ENCODE peak calls at places on chromosome 1, in five cellular contexts. T is AG10803, G is endothelial cell of umbilical vein, P is body of pancreas, Z is NB4. X is an unnamed sample.

GRCh38 chr1:208433086-208433485 is 188.9 kb upstream of the PLXNA2 start:
- DNase-seq in T (peak; percentile 65), G (no peak), P (no peak), Z (no peak), X (no peak)

GRCh38 chr1:98102369-98103030 is 181.7 kb upstream of the DPYD start:
- DNase-seq in T (peak; percentile 40), G (no peak), P (no peak), Z (no peak), X (no peak)

GRCh38 chr1:160646711-160647328 is at the start of gene SLAMF1:
- DNase-seq in T (no peak), G (no peak), P (no peak), Z (peak; percentile 53), X (no peak)

GRCh38 chr1:21641967-21642366 is 27.2 kb downstream of the RAP1GAP start:
- DNase-seq in T (no peak), G (no peak), P (peak; percentile 95), Z (no peak), X (no peak)

GRCh38 chr1:156486421-156487344 is 13.9 kb downstream of the MEF2D start:
- DNase-seq in T (no peak), G (no peak), P (no peak), Z (no peak), X (no peak)

GRCh38 chr1:163980391-163980790 is 578.6 kb upstream of the PBX1 start:
- DNase-seq in T (no peak), G (no peak), P (no peak), Z (no peak), X (no peak)

GRCh38 chr1:189962171-189962570 is 515.5 kb downstream of the BRINP3 start:
- DNase-seq in T (peak; percentile 1), G (no peak), P (no peak), Z (no peak), X (no peak)

GRCh38 chr1:17581389-17582123 is 42.1 kb downstream of the ARHGEF10L start:
- DNase-seq in T (no peak), G (no peak), P (no peak), Z (no peak), X (no peak)

GRCh38 chr1:94048413-94049164 is 72.4 kb downstream of the ABCA4 start:
- DNase-seq in T (peak; percentile 94), G (peak; percentile 98), P (no peak), Z (peak; percentile 34), X (no peak)

GRCh38 chr1:24297187-24297851 is 21.8 kb upstream of the GRHL3 start:
- DNase-seq in T (no peak), G (no peak), P (no peak), Z (peak; percentile 56), X (no peak)

GRCh38 chr1:175208773-175209492 is 16.4 kb upstream of the KIAA0040 start:
- DNase-seq in T (no peak), G (no peak), P (no peak), Z (peak; percentile 60), X (no peak)

GRCh38 chr1:208201241-208201640 is 42.9 kb downstream of the PLXNA2 start:
- DNase-seq in T (peak; percentile 96), G (peak; percentile 96), P (peak; percentile 57), Z (no peak), X (no peak)

GRCh38 chr1:95368178-95368577 is 134.2 kb downstream of the RWDD3 start:
- DNase-seq in T (no peak), G (no peak), P (no peak), Z (no peak), X (no peak)

GRCh38 chr1:95370671-95370992 is 136.6 kb downstream of the RWDD3 start:
- DNase-seq in T (no peak), G (no peak), P (no peak), Z (no peak), X (no peak)

GRCh38 chr1:95369985-95370670 is 136.1 kb downstream of the RWDD3 start:
- DNase-seq in T (no peak), G (no peak), P (no peak), Z (peak; percentile 6), X (no peak)

GRCh38 chr1:95364546-95364945 is 130.5 kb downstream of the RWDD3 start:
- DNase-seq in T (no peak), G (no peak), P (no peak), Z (no peak), X (no peak)

GRCh38 chr1:95366498-95366897 is 132.5 kb downstream of the RWDD3 start:
- DNase-seq in T (no peak), G (no peak), P (no peak), Z (no peak), X (no peak)
- TF ChIP-seq CTCF in T (no peak), G (no peak), P (no peak), Z (no peak), X (no peak)

GRCh38 chr1:27391511-27392095 is 819 bp upstream of the GPR3 start:
- DNase-seq in T (no peak), G (peak; percentile 47), P (peak; percentile 47), Z (no peak), X (no peak)

GRCh38 chr1:27393641-27394281 is 1.3 kb downstream of the GPR3 start:
- DNase-seq in T (no peak), G (no peak), P (no peak), Z (no peak), X (no peak)

GRCh38 chr1:27394282-27394658 is 1.8 kb downstream of the GPR3 start:
- DNase-seq in T (no peak), G (no peak), P (no peak), Z (no peak), X (no peak)

GRCh38 chr1:27392778-27393635 is 585 bp downstream of the GPR3 start:
- DNase-seq in T (no peak), G (no peak), P (no peak), Z (peak; percentile 32), X (no peak)

DNA sequence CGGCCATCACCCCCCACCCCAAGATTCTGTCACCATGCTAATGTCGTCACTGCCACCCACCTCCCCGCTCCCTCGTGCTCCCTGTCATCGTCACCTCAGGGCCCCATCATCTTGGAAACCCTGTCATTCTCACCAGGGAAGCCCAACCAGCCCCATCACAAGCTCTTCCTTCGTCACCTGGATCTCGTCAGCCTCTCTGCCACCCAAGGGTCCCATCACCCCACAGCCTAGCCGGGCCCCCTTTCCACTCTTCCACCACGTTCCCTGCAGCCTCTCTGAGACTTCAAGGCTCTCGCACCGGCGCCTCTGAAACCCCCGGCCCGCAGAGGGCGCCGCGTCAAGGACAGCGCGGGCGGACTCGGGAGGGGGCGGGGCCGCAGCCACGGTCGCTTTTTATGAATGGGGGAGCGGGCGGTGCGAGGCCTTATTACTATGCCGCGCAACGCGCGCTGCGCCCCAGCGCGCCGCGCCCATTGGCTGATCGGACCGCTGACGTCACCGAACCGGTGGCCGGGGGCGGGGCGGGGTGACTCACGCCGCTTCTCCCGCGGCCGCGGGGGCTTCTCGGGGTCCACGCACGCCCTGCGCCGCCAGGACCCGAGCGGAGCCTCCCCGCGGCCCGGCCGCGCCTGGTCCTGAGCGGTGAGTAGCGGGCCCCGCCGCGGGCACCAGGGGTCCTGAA is at the start of gene GPR3:
- DNase-seq in T (peak; percentile 82), G (peak; percentile 93), P (peak; percentile 85), Z (peak; percentile 93), X (peak; percentile 82)
- TF ChIP-seq CTCF in T (peak; percentile 48), G (peak; percentile 72), P (peak; percentile 35), Z (peak; percentile 56), X (peak; percentile 44)

GRCh38 chr1:206427296-206427695 is 43.0 kb upstream of the IKBKE start:
- DNase-seq in T (no peak), G (no peak), P (no peak), Z (no peak), X (no peak)

GRCh38 chr1:206429421-206429820 is 40.9 kb upstream of the IKBKE start:
- DNase-seq in T (no peak), G (peak; percentile 14), P (no peak), Z (no peak), X (no peak)

GRCh38 chr1:206435450-206435849 is 34.8 kb upstream of the IKBKE start:
- DNase-seq in T (no peak), G (no peak), P (no peak), Z (peak; percentile 7), X (no peak)

GRCh38 chr1:206430031-206430983 is 40.0 kb upstream of the IKBKE start:
- DNase-seq in T (peak; percentile 85), G (peak; percentile 89), P (no peak), Z (no peak), X (no peak)
- TF ChIP-seq CTCF in T (peak; percentile 25), G (peak; percentile 1), P (no peak), Z (no peak), X (no peak)

DNA sequence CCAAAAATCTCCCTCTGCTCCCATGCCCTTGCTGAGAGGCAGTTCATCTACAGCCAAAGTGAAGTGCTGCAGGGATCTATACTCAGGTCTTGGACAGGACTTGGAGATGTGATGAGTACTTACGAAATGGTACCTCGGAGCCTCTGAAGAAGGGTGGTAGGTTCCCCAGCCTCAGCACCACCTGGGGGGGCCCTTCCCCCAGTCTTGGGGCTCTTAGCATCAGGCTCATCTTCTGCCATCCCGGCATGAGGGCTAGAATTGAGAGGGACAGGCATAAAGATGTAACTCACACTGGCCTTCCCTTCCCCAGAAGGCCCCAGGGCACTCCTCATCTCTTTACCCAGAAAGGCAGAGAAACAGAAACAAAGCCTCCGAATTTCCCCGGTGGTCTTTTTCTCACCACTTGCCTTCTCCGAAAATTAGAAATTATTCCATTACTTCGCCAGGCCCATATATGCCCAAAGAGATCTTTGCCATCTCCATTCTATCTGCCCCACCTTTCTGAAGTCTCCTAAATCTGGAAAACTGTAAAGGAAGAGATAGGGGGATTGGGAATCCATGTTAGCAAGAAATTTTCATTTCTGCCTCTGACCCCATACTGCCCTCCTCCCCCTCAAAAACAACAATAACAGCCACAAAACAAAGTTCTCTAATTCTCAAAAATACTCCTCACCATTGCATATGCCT is 827 bp downstream of the RFX5 start:
- DNase-seq in T (no peak), G (peak; percentile 14), P (no peak), Z (peak; percentile 33), X (no peak)
- TF ChIP-seq CTCF in T (no peak), G (no peak), P (no peak), Z (no peak), X (no peak)

GRCh38 chr1:70205437-70206118 is at the start of gene LRRC40:
- DNase-seq in T (peak; percentile 92), G (peak; percentile 99), P (peak; percentile 95), Z (peak; percentile 96), X (peak; percentile 91)
- TF ChIP-seq CTCF in T (no peak), G (no peak), P (no peak), Z (no peak), X (no peak)

DNA sequence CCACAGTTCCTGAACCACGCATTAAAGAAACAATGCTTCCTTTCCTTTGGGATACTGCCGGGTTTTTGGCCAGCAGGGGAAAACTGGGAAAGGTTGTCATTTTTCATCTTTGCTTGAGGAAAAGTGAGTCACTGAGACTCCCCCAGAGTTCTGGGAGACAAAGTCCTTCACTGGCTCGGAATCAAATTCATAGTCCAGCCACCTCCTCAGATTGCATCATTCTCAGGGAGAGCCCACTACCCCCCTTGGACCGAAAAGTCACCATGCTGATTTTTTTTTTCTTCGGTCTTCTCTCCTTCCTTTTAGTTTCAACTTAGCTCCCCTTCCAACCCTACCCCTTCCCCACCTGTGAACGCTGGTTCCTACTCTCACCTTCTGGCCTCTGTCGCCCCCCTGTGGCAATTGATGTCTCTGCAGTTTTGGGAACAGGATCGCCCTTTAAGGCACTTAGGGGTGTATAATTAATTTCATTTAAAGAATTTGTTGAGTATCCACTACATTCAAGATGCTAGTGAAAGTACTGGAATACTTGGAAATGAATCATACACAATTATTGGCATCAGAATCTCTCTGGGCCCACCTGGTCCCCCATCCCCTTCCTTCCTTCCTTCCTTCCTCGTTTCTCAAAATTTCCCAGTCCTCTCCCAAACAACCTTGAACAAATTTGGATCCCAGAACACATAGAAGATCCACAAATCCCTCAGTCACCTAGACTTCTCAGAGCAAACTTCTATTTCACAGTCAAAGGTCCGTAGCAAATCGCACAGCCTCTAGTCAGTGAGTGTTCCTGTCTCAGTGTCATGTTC is 6.9 kb downstream of the ACKR1 start:
- DNase-seq in T (no peak), G (peak; percentile 69), P (peak; percentile 54), Z (peak; percentile 48), X (peak; percentile 48)
- TF ChIP-seq CTCF in T (peak; percentile 81), G (peak; percentile 73), P (peak; percentile 91), Z (peak; percentile 79), X (peak; percentile 93)